ENCODE peak calls at places on chromosomes 11 and 22, in seven cellular contexts. I is IMR-90; Y is thoracic aorta; K is naive thymus-derived CD4-positive, alpha-beta T cell; M is AG04450; P is H9; G is cardiac muscle cell. T is an unnamed sample. For H3K27me3, the result is how much of the 10 kb centered on the place peaks cover.

GRCh38 chr22:35065796-35066218 is at the start of gene ISX:
- DNase-seq in I (no peak), Y (no peak), K (no peak), M (no peak), P (no peak), G (no peak), T (no peak)

GRCh38 chr11:47524200-47524874 is 28.6 kb downstream of the CELF1 start:
- DNase-seq in I (no peak), Y (no peak), K (peak), M (no peak), P (peak), G (peak), T (no peak)

GRCh38 chr11:68497761-68498160 is 37.2 kb downstream of the PPP6R3 start:
- DNase-seq in I (no peak), Y (no peak), K (no peak), M (no peak), P (no peak), G (no peak), T (no peak)

GRCh38 chr11:7004482-7004881 is 15.7 kb downstream of the ZNF214 start:
- DNase-seq in I (peak), Y (no peak), K (no peak), M (no peak), P (no peak), G (no peak), T (no peak)

GRCh38 chr22:33803371-33803770 is 116.9 kb downstream of the LARGE1 start:
- DNase-seq in I (peak), Y (no peak), K (no peak), M (peak), P (no peak), G (no peak), T (no peak)

GRCh38 chr22:36197601-36198146 is 3.9 kb downstream of the APOL4 start:
- DNase-seq in I (no peak), Y (no peak), K (no peak), M (no peak), P (no peak), G (peak), T (peak)

GRCh38 chr22:25375683-25376082 is 156.2 kb downstream of the CRYBB2 start:
- DNase-seq in I (no peak), Y (no peak), K (no peak), M (no peak), P (peak), G (no peak), T (no peak)

GRCh38 chr11:31995031-31995430 is 95.8 kb upstream of the RCN1 start:
- DNase-seq in I (no peak), Y (no peak), K (no peak), M (no peak), P (no peak), G (no peak), T (no peak)

GRCh38 chr22:27345681-27346080 is 455.9 kb downstream of the MN1 start:
- DNase-seq in I (no peak), Y (no peak), K (no peak), M (no peak), P (no peak), G (peak), T (no peak)

GRCh38 chr11:63614136-63614664 is at the start of gene PLAAT3:
- DNase-seq in I (no peak), Y (peak), K (no peak), M (no peak), P (peak), G (peak), T (peak)
- H3K27me3 ChIP-seq in I (under half), Y (under half), K (under half), M (under half), P (under half), G (under half), T (under half)

GRCh38 chr11:61833478-61833877 is 5.4 kb downstream of the FADS2 start:
- DNase-seq in I (no peak), Y (no peak), K (no peak), M (no peak), P (no peak), G (no peak), T (no peak)
- H3K27ac ChIP-seq in I (no peak), Y (peak), K (peak), M (no peak), P (peak), G (no peak), T (no peak)

GRCh38 chr11:46159694-46160093 is 38.4 kb upstream of the PHF21A start:
- DNase-seq in I (no peak), Y (no peak), K (no peak), M (no peak), P (no peak), G (no peak), T (no peak)
- H3K27me3 ChIP-seq in I (under half), Y (under half), K (under half), M (under half), P (under half), G (under half), T (under half)

DNA sequence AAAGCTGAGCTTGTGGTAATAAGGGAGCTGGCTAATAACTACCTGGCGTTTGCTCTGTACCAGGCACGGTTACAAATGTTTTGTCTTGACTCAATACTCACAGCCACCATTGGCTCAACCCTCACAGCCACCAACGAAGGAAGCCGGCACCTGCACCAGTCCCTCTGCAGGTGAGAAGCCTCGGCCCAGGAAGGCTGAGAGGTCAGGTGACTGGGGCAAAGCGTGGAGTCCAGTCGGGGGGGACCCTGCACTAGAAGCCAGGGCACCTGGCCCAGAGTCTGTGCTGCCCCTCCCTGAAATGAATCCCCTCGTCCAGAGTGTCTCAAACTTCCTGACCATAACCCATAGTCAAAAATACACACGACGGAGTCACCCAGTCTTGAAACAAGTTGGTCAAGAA is 90.1 kb downstream of the PHF21B start:
- DNase-seq in I (no peak), Y (no peak), K (no peak), M (no peak), P (no peak), G (no peak), T (no peak)
- H3K27ac ChIP-seq in I (no peak), Y (no peak), K (no peak), M (no peak), P (no peak), G (no peak), T (no peak)

GRCh38 chr11:62918531-62918930 is 2.6 kb downstream of the CHRM1 start:
- DNase-seq in I (no peak), Y (no peak), K (no peak), M (no peak), P (no peak), G (no peak), T (no peak)

GRCh38 chr11:62919476-62919875 is 1.7 kb downstream of the CHRM1 start:
- DNase-seq in I (no peak), Y (no peak), K (no peak), M (no peak), P (no peak), G (no peak), T (no peak)

GRCh38 chr11:62919898-62920640 is 1.1 kb downstream of the CHRM1 start:
- DNase-seq in I (no peak), Y (no peak), K (no peak), M (no peak), P (no peak), G (peak), T (no peak)

GRCh38 chr11:62921201-62921572 is at the start of gene CHRM1:
- DNase-seq in I (no peak), Y (no peak), K (no peak), M (no peak), P (no peak), G (no peak), T (no peak)

GRCh38 chr11:62917906-62918502 is 3.2 kb downstream of the CHRM1 start:
- DNase-seq in I (no peak), Y (no peak), K (no peak), M (no peak), P (no peak), G (no peak), T (no peak)
- H3K27me3 ChIP-seq in I (half or more), Y (under half), K (under half), M (under half), P (under half), G (under half), T (under half)

GRCh38 chr11:26243426-26243825 is 88.5 kb upstream of the ANO3 start:
- DNase-seq in I (peak), Y (no peak), K (no peak), M (no peak), P (no peak), G (no peak), T (no peak)

GRCh38 chr11:26244207-26244606 is 87.7 kb upstream of the ANO3 start:
- DNase-seq in I (peak), Y (no peak), K (no peak), M (no peak), P (no peak), G (no peak), T (no peak)

GRCh38 chr11:26245046-26245445 is 86.9 kb upstream of the ANO3 start:
- DNase-seq in I (peak), Y (no peak), K (no peak), M (no peak), P (no peak), G (no peak), T (no peak)

GRCh38 chr11:26248661-26249060 is 83.3 kb upstream of the ANO3 start:
- DNase-seq in I (no peak), Y (no peak), K (no peak), M (no peak), P (no peak), G (no peak), T (no peak)

DNA sequence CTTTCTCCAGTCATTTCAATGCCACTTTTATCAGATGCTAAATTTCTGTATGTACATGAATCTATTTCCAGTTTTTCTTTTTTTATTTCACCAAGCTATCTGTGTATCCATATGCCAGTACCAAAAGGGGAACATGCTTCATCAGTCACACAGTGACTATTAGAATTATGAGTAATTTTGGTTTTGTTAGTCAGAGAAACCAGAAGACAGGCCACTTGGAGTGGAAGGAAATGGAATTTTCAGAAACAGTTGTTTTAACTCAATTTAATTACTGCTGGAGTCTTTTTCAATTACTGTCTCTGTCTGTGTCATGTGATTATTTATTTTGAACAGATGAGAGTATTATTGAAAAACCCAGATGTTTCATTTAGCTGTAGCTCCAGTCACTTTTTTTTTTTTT is 84.6 kb upstream of the ANO3 start:
- DNase-seq in I (peak), Y (no peak), K (no peak), M (no peak), P (no peak), G (no peak), T (no peak)
- H3K27ac ChIP-seq in I (no peak), Y (no peak), K (no peak), M (no peak), P (no peak), G (no peak), T (no peak)

GRCh38 chr22:49904040-49904369 is 14.2 kb downstream of the ALG12 start:
- DNase-seq in I (no peak), Y (no peak), K (no peak), M (no peak), P (no peak), G (no peak), T (no peak)
- H3K27me3 ChIP-seq in I (under half), Y (under half), K (under half), M (under half), P (under half), G (under half), T (under half)

DNA sequence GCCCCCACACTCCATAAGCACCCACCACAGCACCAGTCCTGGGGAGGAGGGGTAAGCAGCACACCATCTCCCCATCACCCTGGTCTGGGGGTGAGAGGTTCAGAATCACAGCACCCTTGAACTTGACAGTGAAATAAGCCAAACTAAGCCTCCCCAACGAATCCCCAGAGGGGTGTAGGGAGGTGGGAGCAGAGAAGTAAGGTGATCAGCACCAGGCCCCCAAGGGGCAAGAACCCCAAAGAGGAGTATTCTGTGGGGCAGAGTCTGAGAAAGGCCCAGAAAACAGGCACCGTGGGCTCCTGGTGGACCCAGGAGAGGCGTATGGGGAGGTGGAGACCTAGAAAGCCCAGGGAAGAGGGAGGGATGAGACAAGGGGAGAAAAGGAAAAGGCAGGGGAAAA is 30.9 kb downstream of the ARAP1 start:
- DNase-seq in I (no peak), Y (no peak), K (no peak), M (no peak), P (no peak), G (no peak), T (no peak)
- H3K27ac ChIP-seq in I (peak), Y (peak), K (peak), M (no peak), P (no peak), G (peak), T (peak)

DNA sequence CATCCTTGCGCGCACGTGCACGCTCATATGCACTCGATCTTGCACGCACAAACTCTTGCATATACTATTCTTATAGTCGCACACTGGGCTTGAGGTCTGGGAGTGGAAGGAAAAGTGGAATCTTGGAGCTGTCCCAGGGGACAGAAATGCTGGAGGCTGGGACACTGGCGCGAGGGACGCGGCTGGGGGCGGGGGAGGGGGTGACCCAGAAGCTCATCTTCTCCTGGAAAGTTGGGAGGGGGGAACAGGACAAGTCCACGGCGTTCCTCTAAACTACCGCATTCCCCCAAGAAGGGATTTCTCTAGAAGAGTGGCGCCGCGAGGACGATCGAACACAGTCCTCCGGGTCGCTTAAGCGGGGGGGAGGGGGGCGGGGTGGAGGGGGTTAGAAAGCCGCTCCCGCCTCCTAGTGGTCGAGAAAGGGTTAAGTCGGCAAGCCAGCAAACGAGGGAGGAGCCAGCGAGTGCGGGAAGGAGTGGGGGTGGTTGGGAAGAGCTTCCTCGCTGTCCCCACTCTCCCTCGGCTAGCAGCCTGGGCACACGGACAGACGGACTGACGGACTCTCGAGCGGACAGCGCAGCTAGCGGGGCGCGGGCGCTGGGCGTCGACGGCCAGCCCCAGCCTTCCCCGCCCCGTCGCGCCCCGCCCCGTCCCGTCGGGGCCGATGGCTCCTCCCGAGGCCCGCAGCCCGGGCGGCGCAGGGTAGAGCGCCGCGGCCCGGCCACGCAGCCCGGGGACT is at the start of gene RTN4RL2:
- DNase-seq in I (peak), Y (no peak), K (no peak), M (no peak), P (peak), G (peak), T (peak)
- H3K27me3 ChIP-seq in I (half or more), Y (under half), K (under half), M (under half), P (under half), G (half or more), T (under half)

T was measured in CD4-positive, CD25-positive, alpha-beta regulatory T cell.